ENCODE peak calls at places on chromosomes 1 and 21, in five cellular contexts. C is left ventricle myocardium inferior, E is right atrium auricular region, N is PC-9, H is fibroblast of the aortic adventitia. B is an unnamed sample.

GRCh38 chr1:53327183-53327941 is 508 bp downstream of the LRP8 start:
- DNase-seq in E (no peak), N (peak), H (peak), C (no peak), B (peak)

GRCh38 chr1:215567491-215568286 is 585 bp downstream of the KCTD3 start:
- DNase-seq in N (peak), C (peak), E (no peak), H (peak), B (peak)

GRCh38 chr1:94602802-94603625 is 61.5 kb upstream of the F3 start:
- DNase-seq in N (no peak), E (no peak), C (no peak), H (no peak), B (peak)

GRCh38 chr1:9651565-9652378 is at the start of gene PIK3CD:
- DNase-seq in H (peak), E (no peak), C (peak), N (no peak), B (peak)

GRCh38 chr1:147549526-147549925 is 8.2 kb downstream of the BCL9 start:
- DNase-seq in N (no peak), C (no peak), H (no peak), E (no peak), B (no peak)

GRCh38 chr1:24996983-24997893 is 67.2 kb upstream of the RUNX3 start:
- DNase-seq in N (no peak), C (no peak), H (no peak), E (no peak), B (no peak)

GRCh38 chr1:3922201-3922725 is 22.2 kb upstream of the C1orf174 start:
- DNase-seq in C (no peak), H (no peak), E (no peak), N (peak), B (no peak)

GRCh38 chr1:61079898-61080336 is 2.4 kb upstream of the NFIA start:
- DNase-seq in E (peak), N (peak), H (peak), C (peak), B (peak)

GRCh38 chr1:70084314-70084915 is 121.0 kb downstream of the LRRC40 start:
- DNase-seq in C (no peak), H (peak), N (no peak), E (no peak), B (peak)

GRCh38 chr1:2539312-2539907 is 9.3 kb upstream of the HES5 start:
- DNase-seq in E (no peak), C (no peak), N (no peak), H (no peak), B (no peak)

GRCh38 chr1:153598309-153599172 is 14.4 kb downstream of the S100A16 start:
- DNase-seq in E (no peak), N (no peak), C (no peak), H (no peak), B (peak)

GRCh38 chr1:157001304-157001703 is 44.2 kb downstream of the ARHGEF11 start:
- DNase-seq in H (peak), C (no peak), N (no peak), E (no peak), B (no peak)

GRCh38 chr1:9346566-9346965 is 53.9 kb downstream of the SPSB1 start:
- DNase-seq in C (no peak), E (no peak), N (no peak), H (no peak), B (no peak)

GRCh38 chr1:11680270-11681070 is 478 bp downstream of the MAD2L2 start:
- DNase-seq in E (no peak), C (no peak), H (peak), N (no peak), B (no peak)

GRCh38 chr1:246111570-246111969 is 395.5 kb downstream of the SMYD3 start:
- DNase-seq in E (no peak), C (no peak), H (no peak), N (no peak), B (no peak)

GRCh38 chr1:165675794-165676193 is 22.6 kb downstream of the ALDH9A1 start:
- DNase-seq in E (no peak), N (no peak), C (no peak), H (no peak), B (no peak)

GRCh38 chr1:212918751-212919150 is 31.6 kb upstream of the VASH2 start:
- DNase-seq in N (no peak), H (no peak), E (no peak), C (no peak), B (no peak)

GRCh38 chr1:77234943-77235342 is 15.7 kb upstream of the PIGK start:
- DNase-seq in H (no peak), N (no peak), C (no peak), E (no peak), B (no peak)

GRCh38 chr1:232844791-232845190 is 39.6 kb downstream of the MAP10 start:
- DNase-seq in N (no peak), H (peak), E (no peak), C (no peak), B (no peak)

GRCh38 chr1:225480825-225481434 is 53.1 kb upstream of the LBR start:
- DNase-seq in N (peak), E (peak), C (no peak), H (no peak), B (peak)

GRCh38 chr1:99447716-99448115 is 183.4 kb downstream of the PLPPR4 start:
- DNase-seq in C (no peak), E (no peak), H (no peak), N (no peak), B (no peak)

GRCh38 chr1:231553320-231553719 is 24.9 kb downstream of the TSNAX start:
- DNase-seq in C (no peak), E (no peak), N (no peak), H (no peak), B (no peak)

GRCh38 chr1:160365325-160365724 is 1.5 kb upstream of the NHLH1 start:
- DNase-seq in H (no peak), N (no peak), C (no peak), E (peak), B (no peak)

GRCh38 chr21:15978158-15978805 is 248.5 kb downstream of the USP25 start:
- DNase-seq in N (no peak), E (no peak), C (no peak), H (peak), B (no peak)

GRCh38 chr21:15976807-15977206 is 247.0 kb downstream of the USP25 start:
- DNase-seq in C (no peak), H (no peak), N (no peak), E (no peak), B (no peak)
- TF ChIP-seq CTCF in C (peak), H (peak), N (peak), E (no peak), B (peak)

GRCh38 chr1:247111636-247112478 is 7.7 kb upstream of the ZNF669 start:
- DNase-seq in N (peak), C (peak), E (peak), H (peak), B (peak)

GRCh38 chr1:247113094-247113497 is 8.9 kb upstream of the ZNF669 start:
- DNase-seq in E (no peak), H (peak), N (peak), C (no peak), B (no peak)

GRCh38 chr1:247111259-247111635 is 7.1 kb upstream of the ZNF669 start:
- DNase-seq in H (no peak), N (no peak), C (no peak), E (no peak), B (no peak)

GRCh38 chr1:247113733-247114271 is 9.6 kb upstream of the ZNF669 start:
- DNase-seq in H (no peak), C (no peak), E (no peak), N (no peak), B (no peak)

DNA sequence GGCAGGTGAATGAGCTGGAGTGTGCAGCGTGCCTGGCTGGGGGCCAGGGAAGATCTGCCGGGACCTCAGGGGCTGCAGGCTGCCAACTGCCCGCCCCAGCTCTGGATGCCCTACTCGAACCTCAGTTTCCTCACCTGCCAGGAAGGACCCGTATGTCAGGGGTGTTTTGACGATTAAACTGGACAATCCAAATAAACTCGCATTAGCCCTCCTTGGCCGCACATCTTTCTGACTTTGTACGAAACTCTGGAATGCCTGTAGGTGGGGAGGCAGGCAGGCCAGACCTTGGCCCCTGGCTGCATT is 8.3 kb upstream of the ZNF669 start:
- DNase-seq in C (no peak), H (no peak), E (no peak), N (no peak), B (no peak)
- H3K4me3 ChIP-seq in C (peak), H (no peak), E (peak), N (no peak), B (peak)

DNA sequence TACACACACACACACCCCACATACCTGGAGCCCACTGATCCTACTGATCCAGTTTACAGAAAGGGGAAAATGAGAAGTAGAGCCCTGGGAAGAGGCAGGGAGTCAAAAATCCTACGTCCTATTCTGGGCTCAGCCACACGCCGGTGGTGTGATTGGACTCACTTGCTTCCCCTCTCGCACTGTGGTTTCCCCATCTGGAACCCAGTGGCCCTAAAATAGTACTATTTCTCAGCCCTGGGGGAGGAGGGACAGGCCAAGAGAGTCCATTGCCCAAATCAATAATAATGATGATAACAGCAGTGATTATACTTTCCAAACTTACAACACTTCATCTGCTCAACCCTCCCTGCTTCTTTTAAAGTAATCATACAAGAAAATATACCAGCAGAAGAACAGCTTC is 2.9 kb upstream of the PIGR start:
- DNase-seq in C (no peak), H (no peak), N (no peak), E (no peak), B (no peak)
- TF ChIP-seq CTCF in C (no peak), H (no peak), N (no peak), E (no peak), B (no peak)

GRCh38 chr1:168405931-168406330 is 125.3 kb downstream of the TBX19 start:
- DNase-seq in H (peak), E (no peak), N (no peak), C (no peak), B (no peak)
- H3K4me3 ChIP-seq in H (no peak), E (no peak), N (no peak), C (no peak), B (no peak)